ENCODE peak calls at places on chromosome 22, in four cellular contexts. N is HepG2, J is A549, Q is K562. R is an unnamed sample.

GRCh38 chr22:46545041-46545796 is 7.8 kb upstream of the CELSR1 start:
- DNase-seq in N (no peak), J (no peak), Q (no peak), R (peak; percentile 18)

GRCh38 chr22:25067851-25068421 is 115.4 kb downstream of the KIAA1671 start:
- DNase-seq in J (no peak), N (no peak), Q (no peak), R (no peak)

GRCh38 chr22:35352214-35353111 is 28.4 kb upstream of the HMOX1 start:
- DNase-seq in J (peak; percentile 30), N (peak; percentile 45), Q (peak; percentile 19), R (no peak)

GRCh38 chr22:46607483-46608114 is 12.6 kb upstream of the GRAMD4 start:
- DNase-seq in Q (no peak), J (no peak), N (no peak), R (no peak)

GRCh38 chr22:35677460-35678187 is 29.4 kb downstream of the APOL6 start:
- DNase-seq in N (no peak), J (no peak), Q (no peak), R (no peak)

GRCh38 chr22:26169312-26170111 is at the start of gene SEZ6L:
- DNase-seq in Q (no peak), J (no peak), N (no peak), R (no peak)

GRCh38 chr22:44620129-44620840 is 81.7 kb upstream of the PRR5 start:
- DNase-seq in Q (peak; percentile 29), N (peak; percentile 49), J (no peak), R (peak; percentile 50)

GRCh38 chr22:46483353-46483752 is 54.1 kb downstream of the CELSR1 start:
- DNase-seq in N (no peak), J (no peak), Q (no peak), R (no peak)

GRCh38 chr22:44497218-44497903 is 672 bp downstream of the RTL6 start:
- DNase-seq in N (no peak), Q (peak; percentile 5), J (no peak), R (peak; percentile 34)

GRCh38 chr22:31488346-31488883 is 1.2 kb downstream of the EIF4ENIF1 start:
- DNase-seq in Q (no peak), J (no peak), N (no peak), R (no peak)

GRCh38 chr22:27804683-27805297 is 3.2 kb upstream of the MN1 start:
- DNase-seq in N (peak; percentile 44), J (peak; percentile 57), Q (peak; percentile 67), R (peak; percentile 64)

GRCh38 chr22:27687984-27688545 is 113.5 kb downstream of the MN1 start:
- DNase-seq in J (no peak), N (peak; percentile 24), Q (no peak), R (no peak)

GRCh38 chr22:23903328-23903971 is 9.3 kb downstream of the MIF start:
- DNase-seq in N (no peak), J (no peak), Q (no peak), R (peak; percentile 12)
- TF ChIP-seq MAFK in N (no peak), J (no peak), Q (no peak), R (no peak)

GRCh38 chr22:42419328-42419881 is 12.8 kb downstream of the NFAM1 start:
- DNase-seq in J (no peak), N (no peak), Q (no peak), R (no peak)
- TF ChIP-seq MAFK in J (no peak), N (no peak), Q (no peak), R (no peak)

GRCh38 chr22:23565942-23566715 is 14.0 kb downstream of the IGLL1 start:
- DNase-seq in N (peak; percentile 31), J (no peak), Q (no peak), R (no peak)

GRCh38 chr22:23566716-23567475 is 13.2 kb downstream of the IGLL1 start:
- DNase-seq in N (no peak), Q (no peak), J (no peak), R (no peak)

GRCh38 chr22:23563111-23563510 is 17.0 kb downstream of the IGLL1 start:
- DNase-seq in N (no peak), Q (no peak), J (no peak), R (no peak)

GRCh38 chr22:23564276-23564675 is 15.8 kb downstream of the IGLL1 start:
- DNase-seq in N (no peak), J (no peak), Q (no peak), R (no peak)

DNA sequence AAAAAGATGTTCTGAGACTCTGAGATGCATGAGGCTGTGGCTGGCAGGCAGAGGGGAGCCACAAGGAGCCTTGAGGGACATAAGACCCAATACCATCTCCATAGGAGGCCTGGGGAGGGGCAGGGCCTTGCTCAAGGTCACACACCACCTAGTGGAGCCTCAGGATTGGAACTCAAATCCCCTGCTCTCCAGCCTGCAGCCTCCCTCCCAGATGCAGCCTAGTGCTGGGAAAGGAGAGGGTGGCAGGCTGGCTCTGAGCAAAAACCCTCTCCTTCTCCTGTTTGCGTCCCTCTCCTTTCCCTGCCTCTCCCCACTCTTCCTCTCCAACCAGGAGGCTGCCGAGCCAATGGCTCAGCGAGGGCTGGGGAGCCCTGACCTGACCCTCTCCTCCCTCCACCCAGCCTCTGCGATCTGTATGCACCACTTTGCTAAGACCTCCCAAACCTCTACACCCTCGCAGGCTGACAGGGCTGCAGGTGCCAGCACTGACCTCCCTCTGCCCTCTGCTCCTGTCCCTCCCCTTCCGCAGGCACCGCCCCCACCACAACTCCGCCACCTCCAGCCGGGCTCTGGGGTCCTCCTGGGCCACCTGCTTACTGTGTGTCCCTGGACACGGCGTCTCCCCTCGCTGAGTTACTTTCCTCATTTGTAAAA is 14.7 kb downstream of the IGLL1 start:
- DNase-seq in N (no peak), J (no peak), Q (no peak), R (no peak)
- TF ChIP-seq MAFK in N (no peak), J (no peak), Q (no peak), R (no peak)

GRCh38 chr22:36732609-36733008 is 29.1 kb upstream of the CACNG2 start:
- DNase-seq in J (no peak), N (no peak), Q (no peak), R (no peak)
- TF ChIP-seq MAFK in J (no peak), N (no peak), Q (no peak), R (no peak)

DNA sequence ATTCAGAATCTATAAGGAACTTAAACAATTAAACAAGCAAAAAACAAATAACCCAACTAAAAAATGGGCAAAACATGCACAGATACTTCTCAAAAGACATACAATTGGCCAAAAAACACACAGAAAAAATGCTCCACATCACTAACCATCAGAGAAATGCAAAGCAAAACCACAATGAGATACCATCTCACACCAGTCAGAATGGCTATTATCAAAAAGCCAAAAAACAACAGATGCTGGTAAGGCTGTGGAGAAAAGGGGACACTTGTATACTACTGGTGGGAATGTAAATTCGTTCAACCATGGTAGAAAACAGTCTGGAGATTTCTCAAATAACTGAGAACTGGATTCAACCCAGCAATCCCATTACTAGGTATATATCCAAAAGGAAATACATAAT is 24.8 kb downstream of the ENTHD1 start:
- DNase-seq in N (no peak), Q (no peak), J (no peak), R (no peak)
- TF ChIP-seq MAFK in N (no peak), Q (no peak), J (no peak), R (no peak)

DNA sequence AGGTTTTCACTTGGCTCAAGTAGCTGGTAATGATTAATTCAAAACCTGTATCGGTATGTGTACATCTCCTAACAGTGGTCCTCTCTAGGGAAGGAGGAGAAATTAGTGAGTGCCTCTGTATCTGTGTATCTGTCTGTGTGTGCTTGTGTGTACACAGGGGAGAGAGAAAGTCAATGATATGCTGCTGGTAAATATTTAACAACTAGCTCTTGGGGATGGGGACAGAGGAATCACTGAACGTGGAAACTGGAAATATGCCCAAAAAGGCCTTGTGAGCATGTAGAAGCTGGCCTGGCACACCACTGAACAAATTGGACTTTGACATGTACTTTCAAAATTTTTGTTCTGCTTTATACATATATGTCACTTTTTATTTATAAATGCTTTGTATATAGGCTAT is 214.0 kb upstream of the SYN3 start:
- DNase-seq in J (no peak), Q (no peak), N (peak; percentile 97), R (no peak)
- TF ChIP-seq MAFK in J (no peak), Q (no peak), N (no peak), R (no peak)

GRCh38 chr22:38826801-38827200 is 17.0 kb downstream of the NPTXR start:
- DNase-seq in N (no peak), Q (no peak), J (no peak), R (no peak)

GRCh38 chr22:38823076-38823475 is 20.8 kb downstream of the NPTXR start:
- DNase-seq in Q (no peak), J (no peak), N (no peak), R (no peak)

GRCh38 chr22:38823637-38824036 is 20.2 kb downstream of the NPTXR start:
- DNase-seq in N (no peak), Q (no peak), J (no peak), R (no peak)

GRCh38 chr22:38826386-38826785 is 17.4 kb downstream of the NPTXR start:
- DNase-seq in J (no peak), N (no peak), Q (no peak), R (no peak)

DNA sequence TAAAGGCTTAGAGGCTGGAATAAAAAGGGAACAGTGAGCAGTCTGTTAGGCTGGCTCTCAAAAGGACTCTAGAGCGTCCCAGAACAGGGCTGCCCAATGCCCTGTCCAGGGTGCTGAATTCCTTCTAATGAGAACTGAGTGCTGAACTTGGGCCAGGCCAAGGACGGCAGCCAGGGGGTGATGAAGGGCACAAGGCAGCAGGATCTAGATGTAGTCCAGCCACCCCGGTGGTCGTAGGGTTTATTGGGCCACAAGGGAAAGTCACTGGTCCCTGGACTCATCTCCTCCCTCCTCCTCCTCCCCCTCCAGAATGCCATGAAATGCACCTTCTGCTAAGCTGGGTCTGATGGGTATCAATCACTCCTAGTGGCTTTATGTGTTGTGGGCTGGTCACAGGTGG is 19.2 kb downstream of the NPTXR start:
- DNase-seq in J (peak; percentile 31), N (peak; percentile 73), Q (peak; percentile 67), R (peak; percentile 75)
- TF ChIP-seq MAFK in J (no peak), N (no peak), Q (no peak), R (no peak)

R was measured in IMR-90.